ENCODE peak calls at places on chromosomes 12 and 14, in ten cellular contexts. K is AG09309, L is lung, G is mammary epithelial cell, Q is HFF-Myc, N is fibroblast of the aortic adventitia, A is PC-9, V is breast epithelium, H is psoas muscle, U is fibroblast of mammary gland. I is an unnamed sample.
A peak's percentile ranks its signal among the peaks of the same experiment; 100 is the strongest.

GRCh38 chr14:72906879-72907278 is 13.0 kb upstream of the DPF3 start:
- DNase-seq in A (no peak), G (no peak), H (no peak), L (no peak), Q (no peak), N (no peak), K (no peak), V (no peak), U (no peak), I (no peak)

GRCh38 chr14:105483300-105484068 is 3.2 kb upstream of the CRIP1 start:
- DNase-seq in N (no peak), G (no peak), K (no peak), V (peak; percentile 79), H (no peak), A (no peak), Q (no peak), U (no peak), L (no peak), I (no peak)

GRCh38 chr12:131564843-131565242 is 146.0 kb upstream of the SFSWAP start:
- DNase-seq in V (no peak), H (no peak), U (no peak), K (no peak), N (no peak), L (no peak), G (no peak), A (no peak), Q (no peak), I (no peak)

GRCh38 chr14:70425349-70425748 is 8.5 kb upstream of the SYNJ2BP start:
- DNase-seq in G (no peak), V (peak; percentile 58), H (peak; percentile 76), A (no peak), K (no peak), U (no peak), Q (no peak), N (no peak), L (no peak), I (no peak)

GRCh38 chr14:68820999-68821683 is 28.3 kb upstream of the ZFP36L1 start:
- DNase-seq in L (no peak), G (no peak), K (no peak), H (no peak), A (no peak), V (no peak), Q (no peak), N (no peak), U (no peak), I (no peak)

GRCh38 chr14:100285021-100285912 is 21.0 kb downstream of the SLC25A29 start:
- DNase-seq in U (peak; percentile 40), Q (no peak), N (peak; percentile 42), V (peak; percentile 63), G (peak; percentile 50), K (no peak), L (peak; percentile 68), A (no peak), H (peak; percentile 86), I (peak; percentile 66)

GRCh38 chr14:71497645-71498086 is 434.6 kb upstream of the RGS6 start:
- DNase-seq in Q (no peak), V (no peak), H (no peak), N (peak; percentile 88), K (no peak), A (no peak), L (no peak), G (peak; percentile 69), U (peak; percentile 74), I (peak; percentile 67)

GRCh38 chr12:125014526-125014925 is 21.1 kb downstream of the BRI3BP start:
- DNase-seq in L (no peak), K (no peak), U (no peak), H (no peak), V (no peak), G (no peak), Q (no peak), A (no peak), N (no peak), I (no peak)

GRCh38 chr12:117881517-117881916 is 87.3 kb downstream of the KSR2 start:
- DNase-seq in K (no peak), N (no peak), A (no peak), G (no peak), U (peak; percentile 16), Q (no peak), H (no peak), L (no peak), V (no peak), I (no peak)

GRCh38 chr12:117882181-117882580 is 86.6 kb downstream of the KSR2 start:
- DNase-seq in G (no peak), Q (no peak), V (no peak), L (no peak), A (no peak), U (no peak), K (no peak), N (no peak), H (no peak), I (no peak)

GRCh38 chr12:117885211-117885610 is 83.6 kb downstream of the KSR2 start:
- DNase-seq in U (no peak), H (no peak), N (no peak), K (no peak), A (no peak), L (no peak), Q (no peak), V (no peak), G (no peak), I (no peak)

GRCh38 chr12:117882603-117883184 is 86.1 kb downstream of the KSR2 start:
- DNase-seq in V (no peak), N (no peak), Q (no peak), L (no peak), U (no peak), A (no peak), H (no peak), G (no peak), K (no peak), I (no peak)

DNA sequence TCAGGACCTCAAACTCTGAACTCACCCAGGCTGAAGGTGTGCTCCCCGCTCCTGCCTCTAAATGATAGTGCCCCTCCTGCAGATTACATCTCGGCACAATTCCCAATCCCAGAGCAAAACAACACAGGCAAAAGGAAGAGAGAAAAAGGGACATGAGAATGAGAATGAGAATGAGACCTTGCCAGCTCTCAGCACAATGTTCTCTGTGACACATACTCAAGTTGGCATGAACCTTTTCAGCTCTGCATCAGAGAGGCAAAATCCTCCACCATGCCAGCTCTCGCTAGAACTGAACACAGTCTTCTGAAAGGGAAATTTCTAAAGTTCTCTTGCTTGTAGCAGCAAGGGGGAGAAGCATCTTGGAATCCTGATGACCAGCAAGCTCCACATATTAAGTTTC is 84.6 kb downstream of the KSR2 start:
- DNase-seq in A (no peak), U (no peak), N (no peak), G (no peak), K (no peak), Q (no peak), H (no peak), L (no peak), V (no peak), I (no peak)
- H3K4me3 ChIP-seq in A (no peak overlapping the region), U (no peak overlapping the region), N (no peak overlapping the region), G (no peak overlapping the region), K (no peak overlapping the region), Q (no peak overlapping the region), H (no peak overlapping the region), L (no peak overlapping the region), V (no peak overlapping the region), I (no peak overlapping the region)

GRCh38 chr14:64541261-64541970 is 875 bp downstream of the HSPA2 start:
- DNase-seq in L (no peak), H (peak; percentile 69), G (no peak), A (no peak), N (no peak), K (no peak), U (no peak), V (no peak), Q (no peak), I (peak; percentile 34)
- TF ChIP-seq CTCF in L (no peak), H (no peak), G (no peak), A (no peak), N (no peak), K (peak; percentile 15), U (no peak), V (no peak), Q (no peak), I (peak; percentile 4)

GRCh38 chr12:11812558-11813421 is 163.3 kb downstream of the ETV6 start:
- DNase-seq in U (no peak), V (no peak), H (no peak), G (peak; percentile 36), L (no peak), Q (no peak), N (peak; percentile 21), A (no peak), K (no peak), I (peak; percentile 31)
- H3K4me3 ChIP-seq in U (no peak overlapping the region), V (peak overlapping the region; percentile 17), H (peak overlapping the region; percentile 44), G (peak overlapping the region; percentile 18), L (no peak overlapping the region), Q (no peak overlapping the region), N (peak overlapping the region; percentile 33), A (no peak overlapping the region), K (peak overlapping the region; percentile 21), I (peak overlapping the region; percentile 25)

GRCh38 chr12:118033902-118034301 is 17.4 kb downstream of the RFC5 start:
- DNase-seq in H (no peak), G (no peak), V (no peak), Q (no peak), L (no peak), K (peak; percentile 25), A (peak; percentile 51), N (peak; percentile 42), U (peak; percentile 44), I (peak; percentile 94)

GRCh38 chr12:118036672-118037411 is 20.3 kb downstream of the RFC5 start:
- DNase-seq in N (no peak), U (no peak), L (no peak), A (no peak), H (no peak), G (no peak), V (no peak), K (no peak), Q (no peak), I (no peak)

GRCh38 chr12:118033331-118033730 is 16.8 kb downstream of the RFC5 start:
- DNase-seq in U (no peak), H (no peak), L (no peak), A (no peak), Q (no peak), G (no peak), V (no peak), N (no peak), K (no peak), I (no peak)

GRCh38 chr12:118035194-118036041 is 18.9 kb downstream of the RFC5 start:
- DNase-seq in L (no peak), A (no peak), N (peak; percentile 45), U (peak; percentile 62), V (no peak), G (no peak), K (no peak), H (no peak), Q (peak; percentile 21), I (peak; percentile 38)

DNA sequence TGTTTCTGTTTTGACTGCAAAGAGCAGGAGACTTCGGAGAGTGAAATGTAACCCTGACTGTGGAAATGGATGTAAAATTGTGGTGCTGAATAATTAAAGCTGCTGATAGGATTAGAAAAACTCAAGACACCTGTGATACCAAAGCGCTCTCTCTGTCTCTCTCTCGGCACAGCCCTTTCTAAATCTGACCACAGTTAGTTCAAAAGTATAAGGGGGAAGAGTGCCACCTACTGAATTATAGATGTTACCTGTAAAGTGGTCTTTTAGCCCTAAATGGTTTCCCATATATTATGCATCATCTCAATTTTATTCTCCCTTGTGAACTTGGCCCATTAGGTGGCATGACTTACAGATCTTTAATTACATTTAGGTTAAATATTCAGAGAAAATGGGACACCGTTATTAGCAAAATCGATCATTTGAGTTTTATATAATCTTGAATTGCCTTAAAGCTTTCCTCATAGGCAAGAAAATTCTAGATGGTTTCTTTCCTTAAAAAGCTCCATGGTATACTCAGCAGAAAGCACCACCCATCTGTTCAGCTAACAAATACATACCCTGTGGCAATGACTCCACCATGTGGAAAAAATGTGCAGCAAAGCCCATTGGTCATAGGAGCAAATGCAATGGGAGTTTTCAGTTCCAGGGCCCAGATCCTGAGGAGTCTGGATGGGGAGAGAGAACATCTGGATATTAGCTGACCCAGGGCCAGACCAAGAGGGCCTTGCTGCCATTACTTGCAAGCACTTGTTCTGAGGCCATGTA is 18.1 kb downstream of the RFC5 start:
- DNase-seq in V (no peak), U (peak; percentile 71), A (peak; percentile 45), K (peak; percentile 29), H (no peak), L (no peak), Q (peak; percentile 72), G (peak; percentile 43), N (peak; percentile 77), I (peak; percentile 80)
- TF ChIP-seq CTCF in V (no peak), U (peak; percentile 44), A (peak; percentile 63), K (peak; percentile 63), H (peak; percentile 36), L (no peak), Q (peak; percentile 45), G (peak; percentile 40), N (peak; percentile 59), I (peak; percentile 67)